ENCODE peak calls at places on chromosome 20, in ten cellular contexts. H, Z, Y, R, P, I, C, G, X and B are unnamed samples.

GRCh38 chr20:31712112-31712553 is 10.5 kb downstream of the BCL2L1 start:
- DNase-seq in G (no peak), P (no peak), C (no peak), Z (no peak), R (peak; percentile 26), X (no peak), I (no peak), Y (no peak), H (peak; percentile 72), B (no peak)

GRCh38 chr20:63047946-63048345 is 41.2 kb upstream of the BHLHE23 start:
- DNase-seq in Y (no peak), I (no peak), C (no peak), P (no peak), G (no peak), R (no peak), Z (no peak), X (peak; percentile 13), H (no peak), B (no peak)

GRCh38 chr20:17663040-17663399 is 19.0 kb downstream of the RRBP1 start:
- DNase-seq in Z (no peak), C (no peak), X (no peak), P (no peak), G (no peak), Y (no peak), I (no peak), H (peak; percentile 11), R (no peak), B (no peak)

GRCh38 chr20:13430346-13431002 is 208.3 kb downstream of the TASP1 start:
- DNase-seq in R (no peak), Y (no peak), P (no peak), X (no peak), C (no peak), I (peak; percentile 37), Z (no peak), G (no peak), H (no peak), B (no peak)

GRCh38 chr20:41483553-41483930 is 116.9 kb upstream of the EMILIN3 start:
- DNase-seq in Z (no peak), C (peak; percentile 20), R (no peak), I (no peak), P (no peak), Y (no peak), X (no peak), G (no peak), H (no peak), B (no peak)

GRCh38 chr20:2698912-2699311 is 6.3 kb downstream of the EBF4 start:
- DNase-seq in P (no peak), I (no peak), Z (no peak), X (no peak), G (no peak), C (no peak), H (no peak), Y (no peak), R (no peak), B (no peak)

GRCh38 chr20:63067721-63068560 is 61.2 kb upstream of the BHLHE23 start:
- DNase-seq in P (no peak), Z (no peak), G (no peak), I (no peak), C (no peak), H (no peak), Y (no peak), X (peak; percentile 45), R (no peak), B (no peak)

GRCh38 chr20:19070681-19071441 is 141.6 kb upstream of the SLC24A3 start:
- DNase-seq in Y (no peak), H (no peak), R (no peak), P (no peak), G (no peak), Z (no peak), I (peak; percentile 66), C (no peak), X (no peak), B (no peak)

GRCh38 chr20:61391812-61392520 is 139.9 kb downstream of the CDH4 start:
- DNase-seq in Y (no peak), C (no peak), H (no peak), X (no peak), I (no peak), Z (no peak), G (no peak), P (no peak), R (peak; percentile 11), B (no peak)

DNA sequence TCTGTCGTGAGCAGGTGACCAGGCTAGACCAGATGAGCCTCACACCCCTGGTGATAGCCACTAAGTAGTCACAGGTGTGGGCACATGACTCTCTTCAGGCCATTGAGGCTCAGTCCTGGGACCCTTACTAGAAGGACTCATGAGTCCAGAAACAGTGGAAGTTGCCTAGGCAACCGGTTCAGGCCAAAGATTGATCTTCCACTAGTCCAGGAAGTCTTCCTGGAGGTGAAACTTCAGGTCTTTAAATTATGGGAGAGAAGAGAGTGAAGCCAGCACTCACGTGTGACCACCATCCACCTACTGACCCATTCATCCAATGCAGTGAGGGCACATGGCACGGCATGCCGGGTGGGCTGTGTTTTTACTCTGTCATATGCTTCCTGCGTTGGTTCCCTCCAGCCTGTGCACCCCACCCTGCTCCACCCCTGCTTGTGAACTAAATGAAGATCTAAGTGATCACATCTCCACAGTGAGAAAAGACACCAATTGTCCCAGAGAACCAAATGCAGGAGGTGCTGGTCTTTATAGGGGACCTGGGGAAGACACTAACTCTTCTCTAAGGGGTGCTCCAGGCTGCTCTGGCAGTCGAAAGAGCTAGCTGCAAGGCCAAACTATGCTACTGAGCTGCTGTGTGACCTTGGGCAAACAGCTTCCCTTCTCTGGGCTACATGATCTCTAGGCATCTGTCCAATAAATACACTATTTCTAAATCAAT is 12.5 kb upstream of the STX16 start:
- DNase-seq in I (no peak), H (no peak), X (no peak), P (no peak), R (no peak), Y (no peak), C (no peak), Z (no peak), G (no peak), B (no peak)
- TF ChIP-seq CTCF in I (no peak), H (no peak), X (no peak), P (no peak), R (no peak), Y (no peak), C (no peak), Z (no peak), G (no peak), B (no peak)

GRCh38 chr20:48350291-48350988 is 477.4 kb downstream of the PREX1 start:
- DNase-seq in Z (no peak), P (peak; percentile 56), I (peak; percentile 34), Y (no peak), R (peak; percentile 81), G (no peak), C (no peak), H (no peak), X (no peak), B (peak; percentile 29)
- TF ChIP-seq CTCF in Z (no peak), P (peak; percentile 32), I (peak; percentile 43), Y (peak; percentile 17), R (peak; percentile 79), G (peak; percentile 51), C (no peak), H (no peak), X (peak; percentile 6), B (peak; percentile 60)

GRCh38 chr20:1392693-1393506 is at the start of gene FKBP1A:
- DNase-seq in I (peak; percentile 95), G (peak; percentile 73), H (peak; percentile 92), C (no peak), R (peak; percentile 86), X (peak; percentile 97), Y (peak; percentile 91), Z (peak; percentile 93), P (peak; percentile 95), B (peak; percentile 90)
- TF ChIP-seq CTCF in I (no peak), G (peak; percentile 23), H (no peak), C (no peak), R (peak; percentile 2), X (no peak), Y (no peak), Z (no peak), P (no peak), B (no peak)

GRCh38 chr20:59940956-59941294 is 736 bp downstream of the FAM217B start:
- DNase-seq in Z (no peak), I (no peak), C (no peak), P (no peak), X (no peak), R (no peak), H (no peak), Y (no peak), G (no peak), B (no peak)

GRCh38 chr20:59939879-59940128 is 301 bp downstream of the PPP1R3D start:
- DNase-seq in P (peak; percentile 67), X (peak; percentile 71), G (no peak), Z (no peak), H (peak; percentile 52), Y (no peak), I (peak; percentile 61), C (no peak), R (no peak), B (no peak)

GRCh38 chr20:59938696-59939051 is 1.4 kb downstream of the PPP1R3D start:
- DNase-seq in I (peak; percentile 62), Y (no peak), R (no peak), P (no peak), H (no peak), X (peak; percentile 90), Z (no peak), C (no peak), G (no peak), B (no peak)

GRCh38 chr20:59939052-59939878 is 840 bp downstream of the PPP1R3D start:
- DNase-seq in X (peak; percentile 59), H (peak; percentile 46), I (no peak), G (no peak), Z (no peak), C (no peak), Y (no peak), R (peak; percentile 69), P (no peak), B (peak; percentile 39)

DNA sequence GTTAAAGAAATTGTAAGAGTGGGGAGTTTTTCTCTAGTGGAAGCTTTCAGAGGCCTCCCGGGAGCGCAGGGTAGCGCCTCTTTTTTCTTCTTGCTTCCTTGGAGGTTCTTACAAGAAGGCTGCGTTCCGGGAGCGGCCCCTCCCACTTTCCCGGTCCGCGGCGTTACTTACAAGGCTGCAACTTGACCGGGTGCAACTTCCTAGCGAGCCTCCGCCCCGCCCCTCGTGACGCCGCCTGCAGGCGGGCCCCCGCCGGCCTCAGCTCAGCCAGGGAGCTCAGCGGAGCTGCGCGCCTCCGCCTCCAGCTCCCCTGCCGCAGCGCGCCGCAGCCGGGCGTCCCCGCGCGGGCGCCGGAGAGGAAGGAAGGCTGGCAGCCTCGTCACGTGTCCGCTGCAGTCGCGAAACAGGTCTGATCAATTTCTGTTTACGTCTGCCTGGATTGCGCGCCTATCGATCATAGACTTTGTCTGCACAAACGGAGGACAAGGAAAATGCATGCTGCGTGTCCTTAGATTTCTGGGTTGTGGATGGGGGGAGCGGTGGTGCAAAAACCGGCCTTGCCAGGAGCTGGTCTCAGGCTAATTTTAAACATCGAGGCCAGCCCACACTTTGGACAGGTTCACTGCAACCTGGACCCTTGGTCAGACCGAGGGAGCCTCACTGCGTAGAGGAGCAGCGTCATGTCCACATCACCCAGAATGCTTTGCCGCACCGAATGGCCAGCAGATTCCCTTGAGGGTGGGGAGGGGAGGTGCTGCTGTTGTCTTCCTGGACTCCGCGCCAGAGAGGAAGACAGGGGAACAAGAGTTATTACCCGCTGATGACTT is at the start of the genes FAM217B and PPP1R3D:
- DNase-seq in R (peak; percentile 96), G (peak; percentile 89), H (peak; percentile 97), P (peak; percentile 96), C (peak; percentile 88), Y (peak; percentile 95), I (peak; percentile 99), X (peak; percentile 98), Z (peak; percentile 97), B (peak; percentile 95)
- TF ChIP-seq CTCF in R (no peak), G (peak; percentile 29), H (no peak), P (peak; percentile 15), C (no peak), Y (no peak), I (no peak), X (peak; percentile 19), Z (peak; percentile 7), B (peak; percentile 27)